ENCODE peak calls at places on chromosome 16, in ten cellular contexts. U is activated CD4-positive, alpha-beta T cell treated with anti-CD3 and anti-CD28 coated beads for 4 hours; K is ovary; R is NCI-H1105; E is GM13977; F is EL; L is neural progenitor cell; Z is CD8-positive, alpha-beta memory T cell; S is kidney; V is breast epithelium. J is an unnamed sample.

GRCh38 chr16:883340-883739 is 82.8 kb upstream of the GNG13 start:
- DNase-seq in U (no peak), K (no peak), R (no peak), E (no peak), F (no peak), L (no peak), Z (no peak), S (no peak), V (no peak), J (no peak)

GRCh38 chr16:709651-710499 is 4.3 kb upstream of the FBXL16 start:
- DNase-seq in U (no peak), K (no peak), R (peak), E (no peak), F (peak), L (peak), Z (no peak), S (no peak), V (no peak), J (no peak)

GRCh38 chr16:57648590-57649442 is 19.3 kb upstream of the ADGRG3 start:
- DNase-seq in U (peak), K (peak), R (peak), E (peak), F (peak), L (peak), Z (peak), S (peak), V (peak), J (peak)

GRCh38 chr16:54932737-54933254 is 2.1 kb downstream of the IRX5 start:
- DNase-seq in U (no peak), K (no peak), R (no peak), E (no peak), F (peak), L (peak), Z (no peak), S (peak), V (no peak), J (no peak)

GRCh38 chr16:83928341-83929055 is 24.5 kb upstream of the OSGIN1 start:
- DNase-seq in U (no peak), K (no peak), R (no peak), E (no peak), F (peak), L (no peak), Z (no peak), S (no peak), V (no peak), J (peak)

GRCh38 chr16:50259334-50260205 is 6.8 kb upstream of the ADCY7 start:
- DNase-seq in U (no peak), K (peak), R (peak), E (no peak), F (no peak), L (peak), Z (no peak), S (peak), V (no peak), J (no peak)

GRCh38 chr16:53219795-53220194 is 165.0 kb downstream of the CHD9 start:
- DNase-seq in U (no peak), K (no peak), R (no peak), E (no peak), F (peak), L (no peak), Z (no peak), S (no peak), V (no peak), J (no peak)

GRCh38 chr16:65876624-65877023 is 489.9 kb upstream of the CDH5 start:
- DNase-seq in U (no peak), K (no peak), R (no peak), E (no peak), F (peak), L (no peak), Z (no peak), S (no peak), V (no peak), J (no peak)

J was measured in immature natural killer cell.